ENCODE peak calls at places on chromosome 2, in eight cellular contexts. B is GM04504; Q is GM12878; L is frontal cortex; P is Caki2; F is NCI-H510A treated with DMSO at 0.1 percent for 48 hours; I is activated CD8-positive, alpha-beta T cell treated with anti-CD3 and anti-CD28 coated beads, Interleukin-2, amount 10 ng/mL, durations not matched to agents 7 days and 5 days; Z is AG08395. K is an unnamed sample.

GRCh38 chr2:219521066-219521880 is 7.0 kb downstream of the ASIC4 start:
- DNase-seq in B (no peak), Q (no peak), L (peak), P (peak), F (peak), I (no peak), Z (peak), K (no peak)

GRCh38 chr2:164514491-164514890 is 106.8 kb downstream of the GRB14 start:
- DNase-seq in B (no peak), Q (no peak), L (no peak), P (peak), F (no peak), I (no peak), Z (no peak), K (peak)

GRCh38 chr2:221975151-221975550 is 323.6 kb downstream of the PAX3 start:
- DNase-seq in B (no peak), Q (no peak), L (no peak), P (no peak), F (no peak), I (no peak), Z (no peak), K (no peak)

GRCh38 chr2:84424152-84424551 is 34.9 kb downstream of the SUCLG1 start:
- DNase-seq in B (no peak), Q (no peak), L (peak), P (no peak), F (peak), I (no peak), Z (peak), K (no peak)

GRCh38 chr2:106572541-106573148 is 85.5 kb downstream of the CD8B2 start:
- DNase-seq in B (no peak), Q (no peak), L (no peak), P (no peak), F (no peak), I (peak), Z (no peak), K (peak)

GRCh38 chr2:226515344-226516055 is 284.1 kb downstream of the IRS1 start:
- DNase-seq in B (peak), Q (no peak), L (no peak), P (no peak), F (no peak), I (no peak), Z (peak), K (no peak)

GRCh38 chr2:12006841-12007240 is 260.4 kb downstream of the LPIN1 start:
- DNase-seq in B (no peak), Q (no peak), L (no peak), P (no peak), F (no peak), I (no peak), Z (no peak), K (no peak)

GRCh38 chr2:128026422-128027277 is 1.2 kb downstream of the SAP130 start:
- DNase-seq in B (no peak), Q (no peak), L (no peak), P (no peak), F (no peak), I (no peak), Z (no peak), K (no peak)

GRCh38 chr2:122451040-122451439 is 695.6 kb downstream of the TSN start:
- DNase-seq in B (peak), Q (no peak), L (no peak), P (peak), F (peak), I (peak), Z (peak), K (no peak)

GRCh38 chr2:14427982-14428567 is 204.4 kb upstream of the LRATD1 start:
- DNase-seq in B (peak), Q (no peak), L (no peak), P (no peak), F (no peak), I (no peak), Z (peak), K (no peak)

GRCh38 chr2:189178726-189179606 is 595 bp downstream of the COL5A2 start:
- DNase-seq in B (peak), Q (no peak), L (no peak), P (no peak), F (no peak), I (no peak), Z (peak), K (peak)

K was measured in kidney epithelial cell.